ENCODE peak calls at places on chromosomes 12 and 14, in six cellular contexts. J, I, S, R, P and Q are unnamed samples.

GRCh38 chr12:110424237-110424636 is 20.7 kb upstream of the ANAPC7 start:
- DNase-seq in J (no peak), I (no peak), S (no peak), R (no peak), P (no peak), Q (no peak)

GRCh38 chr14:97970222-97970621 is 1173.0 kb downstream of the VRK1 start:
- DNase-seq in J (no peak), I (no peak), S (no peak), R (no peak), P (no peak), Q (no peak)

GRCh38 chr12:69844416-69844815 is 19.4 kb downstream of the MYRFL start:
- DNase-seq in J (no peak), I (no peak), S (no peak), R (peak; percentile 73), P (no peak), Q (no peak)

GRCh38 chr14:60768602-60769001 is 34.0 kb downstream of the MNAT1 start:
- DNase-seq in J (no peak), I (no peak), S (no peak), R (no peak), P (no peak), Q (no peak)

GRCh38 chr14:103257211-103257962 is 76.7 kb upstream of the EIF5 start:
- DNase-seq in J (no peak), I (no peak), S (no peak), R (no peak), P (no peak), Q (no peak)

GRCh38 chr14:69043007-69043444 is 63.9 kb upstream of the ACTN1 start:
- DNase-seq in J (no peak), I (no peak), S (peak; percentile 49), R (peak; percentile 69), P (peak; percentile 85), Q (peak; percentile 51)

GRCh38 chr14:101369916-101370592 is 191.2 kb upstream of the DIO3 start:
- DNase-seq in J (no peak), I (no peak), S (no peak), R (peak; percentile 29), P (no peak), Q (no peak)

GRCh38 chr14:55699131-55700057 is 119.4 kb downstream of the KTN1 start:
- DNase-seq in J (no peak), I (no peak), S (peak; percentile 26), R (no peak), P (no peak), Q (no peak)

GRCh38 chr12:125403145-125403789 is 338.0 kb downstream of the AACS start:
- DNase-seq in J (peak; percentile 56), I (peak; percentile 44), S (no peak), R (no peak), P (no peak), Q (no peak)

GRCh38 chr12:38689704-38690103 is 215.7 kb downstream of the CPNE8 start:
- DNase-seq in J (no peak), I (no peak), S (no peak), R (no peak), P (no peak), Q (no peak)

GRCh38 chr12:45674583-45674982 is 54.9 kb upstream of the ARID2 start:
- DNase-seq in J (no peak), I (no peak), S (no peak), R (no peak), P (no peak), Q (peak; percentile 65)

GRCh38 chr12:119841433-119842210 is 35.5 kb downstream of the CIT start:
- DNase-seq in J (no peak), I (no peak), S (no peak), R (no peak), P (no peak), Q (no peak)

GRCh38 chr12:62799126-62799736 is 135.7 kb downstream of the PPM1H start:
- DNase-seq in J (peak; percentile 84), I (peak; percentile 48), S (peak; percentile 42), R (no peak), P (no peak), Q (peak; percentile 51)

GRCh38 chr14:65840118-65840751 is 427.7 kb downstream of the FUT8 start:
- DNase-seq in J (no peak), I (no peak), S (no peak), R (no peak), P (no peak), Q (no peak)

GRCh38 chr14:70595443-70596185 is 4.8 kb downstream of the MED6 start:
- DNase-seq in J (no peak), I (no peak), S (no peak), R (peak; percentile 13), P (no peak), Q (no peak)

GRCh38 chr12:47346251-47347019 is 266.7 kb upstream of the AMIGO2 start:
- DNase-seq in J (no peak), I (no peak), S (no peak), R (no peak), P (no peak), Q (no peak)

GRCh38 chr14:58637391-58638230 is at the start of gene DACT1:
- DNase-seq in J (peak; percentile 66), I (no peak), S (peak; percentile 50), R (peak; percentile 93), P (peak; percentile 91), Q (peak; percentile 44)

GRCh38 chr12:28872654-28873268 is 276.3 kb upstream of the FAR2 start:
- DNase-seq in J (peak; percentile 37), I (peak; percentile 46), S (peak; percentile 9), R (no peak), P (no peak), Q (peak; percentile 25)

GRCh38 chr14:88422919-88423318 is 37.5 kb downstream of the SPATA7 start:
- DNase-seq in J (no peak), I (no peak), S (no peak), R (no peak), P (no peak), Q (no peak)

GRCh38 chr14:72098202-72098601 is 166.0 kb downstream of the RGS6 start:
- DNase-seq in J (no peak), I (no peak), S (no peak), R (no peak), P (no peak), Q (no peak)

GRCh38 chr14:64841121-64841611 is 38.5 kb downstream of the SPTB start:
- DNase-seq in J (peak; percentile 63), I (peak; percentile 56), S (no peak), R (no peak), P (no peak), Q (no peak)

GRCh38 chr14:91395466-91395865 is 22.2 kb downstream of the CCDC88C start:
- DNase-seq in J (no peak), I (no peak), S (no peak), R (no peak), P (no peak), Q (no peak)

GRCh38 chr12:94570161-94570560 is 80.2 kb downstream of the TMCC3 start:
- DNase-seq in J (no peak), I (peak; percentile 8), S (no peak), R (no peak), P (no peak), Q (no peak)

DNA sequence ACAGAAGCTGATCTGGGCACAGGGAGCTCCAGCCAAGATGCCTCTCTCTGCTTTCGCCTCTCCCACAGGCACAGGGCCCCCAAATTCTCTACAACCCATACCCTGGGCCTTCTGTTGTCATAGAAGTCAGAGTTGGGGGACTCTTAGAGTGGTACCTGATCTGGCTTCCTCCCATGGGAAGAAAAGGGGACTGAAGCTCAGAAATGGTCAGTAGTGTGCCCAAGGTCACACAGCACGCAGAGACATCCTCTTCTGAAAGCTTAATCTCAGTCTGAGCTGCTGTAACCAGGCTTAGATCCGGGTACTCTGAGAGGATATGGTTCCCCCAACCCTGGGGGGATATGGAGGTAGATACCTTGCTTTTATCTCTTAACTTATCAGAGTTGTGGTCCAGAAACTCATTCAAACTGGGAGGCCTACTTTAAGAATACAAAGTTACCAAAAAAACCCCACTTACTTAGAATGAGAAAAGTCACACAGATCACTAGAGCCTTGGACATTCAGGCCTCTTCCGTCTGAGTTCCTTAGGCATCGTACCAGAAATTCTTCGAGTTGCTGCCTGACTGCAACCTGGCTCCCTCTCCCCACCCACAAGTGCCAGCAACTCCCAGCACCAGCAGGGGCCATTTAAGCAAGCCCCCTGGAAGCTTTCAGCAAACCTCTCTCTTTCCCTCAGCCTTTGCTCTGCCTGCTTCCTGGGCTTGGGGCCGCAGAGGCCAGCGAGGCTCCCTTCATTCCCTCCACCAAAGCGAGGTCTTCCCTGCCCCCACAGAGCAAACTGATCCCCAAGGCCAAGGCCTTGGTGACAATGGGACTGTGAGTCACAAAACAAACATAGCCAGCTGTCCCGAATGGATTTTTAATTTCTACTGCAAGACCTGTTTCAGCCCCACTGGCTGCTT is 13.9 kb downstream of the KRT7 start:
- DNase-seq in J (no peak), I (peak; percentile 50), S (no peak), R (no peak), P (no peak), Q (peak; percentile 41)
- H3K4me1 ChIP-seq in J (no peaks in the 10 kb centered on the region), I (peaks cover 79% of the 10 kb centered on the region), S (peaks cover 12% of the 10 kb centered on the region), R (peaks cover 39% of the 10 kb centered on the region), P (peaks cover 19% of the 10 kb centered on the region), Q (peaks cover 60% of the 10 kb centered on the region)

GRCh38 chr14:24080888-24081738 is 9.8 kb downstream of the CPNE6 start:
- DNase-seq in J (peak; percentile 79), I (no peak), S (peak; percentile 85), R (peak; percentile 94), P (peak; percentile 94), Q (peak; percentile 74)
- TF ChIP-seq POLR2AphosphoS5 in J (no peak), I (peak; percentile 82), S (peak; percentile 57), R (no peak), P (peak; percentile 83), Q (no peak)

GRCh38 chr14:21256539-21257394 is 12.5 kb downstream of the HNRNPC start:
- DNase-seq in J (no peak), I (no peak), S (no peak), R (no peak), P (peak; percentile 61), Q (no peak)

GRCh38 chr14:21257395-21258193 is 11.6 kb downstream of the HNRNPC start:
- DNase-seq in J (no peak), I (no peak), S (no peak), R (no peak), P (no peak), Q (no peak)

GRCh38 chr14:21255385-21256101 is 13.7 kb downstream of the HNRNPC start:
- DNase-seq in J (no peak), I (no peak), S (no peak), R (no peak), P (no peak), Q (no peak)

GRCh38 chr14:21258889-21259787 is 10.1 kb downstream of the HNRNPC start:
- DNase-seq in J (no peak), I (no peak), S (no peak), R (no peak), P (no peak), Q (no peak)

GRCh38 chr14:21258194-21258888 is 10.9 kb downstream of the HNRNPC start:
- DNase-seq in J (no peak), I (no peak), S (no peak), R (no peak), P (no peak), Q (no peak)
- H3K27ac ChIP-seq in J (no peak overlapping the region), I (no peak overlapping the region), S (no peak overlapping the region), R (no peak overlapping the region), P (peak overlapping the region; percentile 51), Q (no peak overlapping the region)

GRCh38 chr14:105200641-105201040 is 19.5 kb upstream of the NUDT14 start:
- DNase-seq in J (no peak), I (no peak), S (no peak), R (peak; percentile 81), P (no peak), Q (no peak)

GRCh38 chr14:105200074-105200473 is 19.0 kb upstream of the NUDT14 start:
- DNase-seq in J (no peak), I (no peak), S (no peak), R (peak; percentile 69), P (no peak), Q (no peak)

GRCh38 chr14:105201928-105202513 is 20.9 kb upstream of the NUDT14 start:
- DNase-seq in J (no peak), I (no peak), S (no peak), R (peak; percentile 80), P (no peak), Q (no peak)

GRCh38 chr14:105203057-105203494 is 22.0 kb upstream of the NUDT14 start:
- DNase-seq in J (peak; percentile 71), I (no peak), S (peak; percentile 80), R (peak; percentile 97), P (peak; percentile 91), Q (peak; percentile 85)

GRCh38 chr14:105201156-105201927 is 20.2 kb upstream of the NUDT14 start:
- DNase-seq in J (no peak), I (no peak), S (no peak), R (peak; percentile 74), P (no peak), Q (no peak)
- H3K4me1 ChIP-seq in J (peaks cover 73% of the 10 kb centered on the region), I (peaks cover 34% of the 10 kb centered on the region), S (peaks cover 21% of the 10 kb centered on the region), R (peaks cover 86% of the 10 kb centered on the region), P (peaks cover 88% of the 10 kb centered on the region), Q (peaks cover 63% of the 10 kb centered on the region)